ENCODE peak calls at places on chromosomes 11 and 22, in nine cellular contexts. One of them, this sample, is unnamed.

GRCh38 chr11:117456027-117456720 is 128.5 kb downstream of the CEP164 start:
- DNase-seq in RWPE2: no peak
- DNase-seq in neural progenitor cell: no peak
- DNase-seq in A549: no peak
- DNase-seq in kidney: no peak
- DNase-seq in tibial nerve: no peak
- DNase-seq in CD4-positive, CD25-positive, alpha-beta regulatory T cell: peak; percentile 20
- DNase-seq in gastrocnemius medialis: no peak
- DNase-seq in adrenal gland: no peak
- DNase-seq in this sample: no peak

GRCh38 chr11:87331273-87331672 is 293.5 kb downstream of the TMEM135 start:
- DNase-seq in adrenal gland: no peak
- DNase-seq in CD4-positive, CD25-positive, alpha-beta regulatory T cell: no peak
- DNase-seq in RWPE2: no peak
- DNase-seq in tibial nerve: no peak
- DNase-seq in gastrocnemius medialis: no peak
- DNase-seq in neural progenitor cell: no peak
- DNase-seq in kidney: no peak
- DNase-seq in A549: no peak
- DNase-seq in this sample: no peak

GRCh38 chr11:24900524-24900923 is 403.7 kb downstream of the LUZP2 start:
- DNase-seq in kidney: no peak
- DNase-seq in CD4-positive, CD25-positive, alpha-beta regulatory T cell: no peak
- DNase-seq in neural progenitor cell: no peak
- DNase-seq in RWPE2: no peak
- DNase-seq in gastrocnemius medialis: no peak
- DNase-seq in adrenal gland: no peak
- DNase-seq in tibial nerve: no peak
- DNase-seq in A549: no peak
- DNase-seq in this sample: no peak

GRCh38 chr11:80542704-80543103 is 1101.9 kb upstream of the TENM4 start:
- DNase-seq in CD4-positive, CD25-positive, alpha-beta regulatory T cell: no peak
- DNase-seq in adrenal gland: no peak
- DNase-seq in tibial nerve: no peak
- DNase-seq in RWPE2: no peak
- DNase-seq in gastrocnemius medialis: no peak
- DNase-seq in kidney: no peak
- DNase-seq in A549: no peak
- DNase-seq in neural progenitor cell: no peak
- DNase-seq in this sample: no peak

GRCh38 chr11:63551889-63552266 is 11.3 kb downstream of the PLAAT2 start:
- DNase-seq in gastrocnemius medialis: no peak
- DNase-seq in tibial nerve: no peak
- DNase-seq in kidney: no peak
- DNase-seq in neural progenitor cell: no peak
- DNase-seq in CD4-positive, CD25-positive, alpha-beta regulatory T cell: no peak
- DNase-seq in adrenal gland: no peak
- DNase-seq in A549: no peak
- DNase-seq in RWPE2: no peak
- DNase-seq in this sample: no peak

GRCh38 chr22:50678651-50679521 is 6.3 kb downstream of the SHANK3 start:
- DNase-seq in RWPE2: no peak
- DNase-seq in CD4-positive, CD25-positive, alpha-beta regulatory T cell: no peak
- DNase-seq in neural progenitor cell: no peak
- DNase-seq in A549: no peak
- DNase-seq in tibial nerve: no peak
- DNase-seq in adrenal gland: no peak
- DNase-seq in gastrocnemius medialis: no peak
- DNase-seq in kidney: no peak
- DNase-seq in this sample: no peak

GRCh38 chr11:112042161-112042960 is 17.2 kb downstream of the DLAT start:
- DNase-seq in RWPE2: no peak
- DNase-seq in A549: no peak
- DNase-seq in adrenal gland: no peak
- DNase-seq in tibial nerve: no peak
- DNase-seq in kidney: no peak
- DNase-seq in neural progenitor cell: no peak
- DNase-seq in gastrocnemius medialis: no peak
- DNase-seq in CD4-positive, CD25-positive, alpha-beta regulatory T cell: no peak
- DNase-seq in this sample: no peak

GRCh38 chr22:49807780-49808708 is 19.6 kb downstream of the BRD1 start:
- DNase-seq in CD4-positive, CD25-positive, alpha-beta regulatory T cell: no peak
- DNase-seq in gastrocnemius medialis: no peak
- DNase-seq in A549: no peak
- DNase-seq in RWPE2: no peak
- DNase-seq in kidney: no peak
- DNase-seq in tibial nerve: no peak
- DNase-seq in adrenal gland: no peak
- DNase-seq in neural progenitor cell: no peak
- DNase-seq in this sample: no peak

GRCh38 chr11:130854483-130854882 is 61.8 kb downstream of the SNX19 start:
- DNase-seq in neural progenitor cell: no peak
- DNase-seq in CD4-positive, CD25-positive, alpha-beta regulatory T cell: no peak
- DNase-seq in adrenal gland: no peak
- DNase-seq in tibial nerve: no peak
- DNase-seq in A549: no peak
- DNase-seq in gastrocnemius medialis: no peak
- DNase-seq in RWPE2: no peak
- DNase-seq in kidney: no peak
- DNase-seq in this sample: no peak

GRCh38 chr11:33040127-33040861 is 922 bp downstream of the TCP11L1 start:
- DNase-seq in tibial nerve: no peak
- DNase-seq in neural progenitor cell: no peak
- DNase-seq in kidney: no peak
- DNase-seq in RWPE2: no peak
- DNase-seq in CD4-positive, CD25-positive, alpha-beta regulatory T cell: peak; percentile 34
- DNase-seq in adrenal gland: no peak
- DNase-seq in gastrocnemius medialis: no peak
- DNase-seq in A549: peak; percentile 60
- DNase-seq in this sample: no peak

GRCh38 chr11:114082415-114082748 is 22.9 kb downstream of the ZBTB16 start:
- DNase-seq in tibial nerve: no peak
- DNase-seq in gastrocnemius medialis: peak; percentile 71
- DNase-seq in A549: no peak
- DNase-seq in kidney: no peak
- DNase-seq in RWPE2: no peak
- DNase-seq in neural progenitor cell: no peak
- DNase-seq in adrenal gland: no peak
- DNase-seq in CD4-positive, CD25-positive, alpha-beta regulatory T cell: no peak
- DNase-seq in this sample: no peak

GRCh38 chr11:12397953-12398352 is 20.6 kb downstream of the PARVA start:
- DNase-seq in adrenal gland: no peak
- DNase-seq in neural progenitor cell: no peak
- DNase-seq in A549: no peak
- DNase-seq in RWPE2: no peak
- DNase-seq in gastrocnemius medialis: peak; percentile 39
- DNase-seq in kidney: peak; percentile 87
- DNase-seq in CD4-positive, CD25-positive, alpha-beta regulatory T cell: no peak
- DNase-seq in tibial nerve: no peak
- DNase-seq in this sample: no peak

GRCh38 chr11:79160786-79161403 is 279.9 kb downstream of the TENM4 start:
- DNase-seq in neural progenitor cell: peak; percentile 46
- DNase-seq in tibial nerve: no peak
- DNase-seq in A549: no peak
- DNase-seq in adrenal gland: no peak
- DNase-seq in kidney: no peak
- DNase-seq in gastrocnemius medialis: no peak
- DNase-seq in RWPE2: no peak
- DNase-seq in CD4-positive, CD25-positive, alpha-beta regulatory T cell: no peak
- DNase-seq in this sample: peak; percentile 34

GRCh38 chr22:42608481-42609361 is 6.0 kb downstream of the POLDIP3 start:
- DNase-seq in RWPE2: no peak
- DNase-seq in adrenal gland: no peak
- DNase-seq in A549: no peak
- DNase-seq in tibial nerve: no peak
- DNase-seq in neural progenitor cell: peak; percentile 31
- DNase-seq in CD4-positive, CD25-positive, alpha-beta regulatory T cell: no peak
- DNase-seq in gastrocnemius medialis: no peak
- DNase-seq in kidney: peak; percentile 53
- DNase-seq in this sample: no peak

GRCh38 chr11:27217948-27218410 is 145.0 kb downstream of the CCDC34 start:
- DNase-seq in kidney: no peak
- DNase-seq in adrenal gland: peak; percentile 44
- DNase-seq in neural progenitor cell: no peak
- DNase-seq in gastrocnemius medialis: no peak
- DNase-seq in tibial nerve: no peak
- DNase-seq in RWPE2: no peak
- DNase-seq in A549: no peak
- DNase-seq in CD4-positive, CD25-positive, alpha-beta regulatory T cell: no peak
- DNase-seq in this sample: no peak

GRCh38 chr22:38415561-38416321 is 39.3 kb downstream of the KCNJ4 start:
- DNase-seq in gastrocnemius medialis: no peak
- DNase-seq in kidney: peak; percentile 69
- DNase-seq in adrenal gland: no peak
- DNase-seq in RWPE2: peak; percentile 52
- DNase-seq in neural progenitor cell: peak; percentile 34
- DNase-seq in A549: no peak
- DNase-seq in tibial nerve: no peak
- DNase-seq in CD4-positive, CD25-positive, alpha-beta regulatory T cell: no peak
- DNase-seq in this sample: peak; percentile 85

GRCh38 chr22:40452730-40453487 is 82.5 kb downstream of the SGSM3 start:
- DNase-seq in neural progenitor cell: no peak
- DNase-seq in adrenal gland: no peak
- DNase-seq in A549: no peak
- DNase-seq in kidney: no peak
- DNase-seq in gastrocnemius medialis: no peak
- DNase-seq in RWPE2: no peak
- DNase-seq in CD4-positive, CD25-positive, alpha-beta regulatory T cell: no peak
- DNase-seq in tibial nerve: no peak
- DNase-seq in this sample: no peak

GRCh38 chr22:27029584-27030130 is 372.3 kb downstream of the MIAT start:
- DNase-seq in adrenal gland: no peak
- DNase-seq in RWPE2: no peak
- DNase-seq in kidney: no peak
- DNase-seq in tibial nerve: no peak
- DNase-seq in A549: no peak
- DNase-seq in neural progenitor cell: no peak
- DNase-seq in gastrocnemius medialis: no peak
- DNase-seq in CD4-positive, CD25-positive, alpha-beta regulatory T cell: no peak
- DNase-seq in this sample: no peak

GRCh38 chr22:33597274-33597985 is 322.8 kb downstream of the LARGE1 start:
- DNase-seq in CD4-positive, CD25-positive, alpha-beta regulatory T cell: no peak
- DNase-seq in A549: no peak
- DNase-seq in tibial nerve: no peak
- DNase-seq in neural progenitor cell: peak; percentile 63
- DNase-seq in kidney: no peak
- DNase-seq in RWPE2: no peak
- DNase-seq in gastrocnemius medialis: no peak
- DNase-seq in adrenal gland: peak; percentile 29
- DNase-seq in this sample: peak; percentile 83

DNA sequence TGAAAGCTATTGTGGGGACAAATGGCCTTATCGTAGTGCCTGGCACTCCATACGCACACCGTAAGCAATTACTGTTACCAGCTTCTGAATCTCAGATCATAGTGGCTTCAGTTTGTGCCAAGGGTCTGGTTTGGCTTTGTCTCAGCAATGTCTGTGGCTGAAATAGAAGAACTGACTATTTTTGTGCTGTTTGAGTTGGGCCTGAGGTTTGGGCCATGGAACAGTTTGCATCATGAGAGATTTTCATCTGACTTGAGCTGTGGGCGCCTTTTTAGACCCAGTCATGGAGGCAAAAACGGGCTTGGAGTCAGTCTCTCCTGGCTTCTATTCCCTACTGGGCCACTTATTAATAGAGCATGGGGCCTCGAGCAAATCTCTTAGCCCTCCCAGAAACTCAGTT is 121.1 kb upstream of the CRYBB3 start:
- DNase-seq in adrenal gland: no peak
- DNase-seq in RWPE2: no peak
- DNase-seq in kidney: no peak
- DNase-seq in neural progenitor cell: no peak
- DNase-seq in CD4-positive, CD25-positive, alpha-beta regulatory T cell: no peak
- DNase-seq in A549: no peak
- DNase-seq in tibial nerve: no peak
- DNase-seq in gastrocnemius medialis: no peak
- DNase-seq in this sample: no peak
- H3K4me3 ChIP-seq in adrenal gland: no peak overlapping the region
- H3K4me3 ChIP-seq in RWPE2: no peak overlapping the region
- H3K4me3 ChIP-seq in kidney: no peak overlapping the region
- H3K4me3 ChIP-seq in neural progenitor cell: no peak overlapping the region
- H3K4me3 ChIP-seq in CD4-positive, CD25-positive, alpha-beta regulatory T cell: no peak overlapping the region
- H3K4me3 ChIP-seq in A549: no peak overlapping the region
- H3K4me3 ChIP-seq in tibial nerve: no peak overlapping the region
- H3K4me3 ChIP-seq in gastrocnemius medialis: no peak overlapping the region
- H3K4me3 ChIP-seq in this sample: no peak overlapping the region

DNA sequence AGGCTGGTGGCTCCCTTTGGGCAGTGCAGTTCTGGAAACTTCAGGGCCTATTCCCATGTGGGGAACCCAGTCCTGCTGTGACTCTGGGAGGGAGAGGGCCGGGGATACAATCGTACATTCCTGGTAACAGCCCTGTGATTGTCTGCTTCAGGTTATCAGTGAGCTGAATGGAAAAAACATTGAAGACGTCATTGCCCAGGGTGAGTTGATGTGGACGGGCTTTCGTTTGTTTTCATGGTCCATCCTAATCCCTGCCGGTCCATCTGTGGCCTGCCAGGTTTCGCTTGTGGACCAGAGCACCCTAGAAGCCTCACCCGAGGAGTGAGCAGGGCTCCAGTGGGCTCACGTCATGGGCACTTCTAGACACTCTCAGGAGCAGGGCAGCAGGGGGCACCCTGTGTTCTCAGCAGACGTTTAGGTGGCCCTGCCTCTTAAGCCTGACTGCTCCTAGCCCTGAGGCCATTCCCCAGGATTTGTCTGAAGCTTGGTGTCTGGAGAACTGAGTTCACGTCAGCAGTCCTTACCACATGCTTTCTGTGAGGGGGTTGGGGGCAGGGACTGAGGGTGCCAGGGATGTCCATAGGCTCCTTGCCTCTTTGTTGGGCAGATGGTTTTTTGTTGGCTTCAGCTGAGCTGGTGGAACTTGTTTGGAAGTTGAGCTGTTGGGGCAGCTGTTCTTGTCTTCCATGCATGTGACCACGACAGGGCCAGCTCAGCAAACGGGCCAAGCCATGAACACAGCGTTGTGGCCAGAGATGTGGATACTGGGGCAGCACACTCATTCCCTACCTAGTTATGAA is 1.9 kb downstream of the RPLP2 start:
- DNase-seq in gastrocnemius medialis: peak; percentile 82
- DNase-seq in A549: no peak
- DNase-seq in kidney: no peak
- DNase-seq in adrenal gland: no peak
- DNase-seq in neural progenitor cell: no peak
- DNase-seq in RWPE2: no peak
- DNase-seq in CD4-positive, CD25-positive, alpha-beta regulatory T cell: no peak
- DNase-seq in tibial nerve: no peak
- DNase-seq in this sample: no peak
- H3K4me3 ChIP-seq in gastrocnemius medialis: peak overlapping the region; percentile 97
- H3K4me3 ChIP-seq in A549: peak overlapping the region; percentile 94
- H3K4me3 ChIP-seq in kidney: peak overlapping the region; percentile 80
- H3K4me3 ChIP-seq in adrenal gland: no peak overlapping the region
- H3K4me3 ChIP-seq in neural progenitor cell: peak overlapping the region; percentile 86
- H3K4me3 ChIP-seq in RWPE2: peak overlapping the region; percentile 69
- H3K4me3 ChIP-seq in CD4-positive, CD25-positive, alpha-beta regulatory T cell: peak overlapping the region; percentile 59
- H3K4me3 ChIP-seq in tibial nerve: no peak overlapping the region
- H3K4me3 ChIP-seq in this sample: no peak overlapping the region

GRCh38 chr11:44065851-44066731 is at the start of gene ACCS:
- DNase-seq in A549: peak; percentile 90
- DNase-seq in kidney: peak; percentile 98
- DNase-seq in CD4-positive, CD25-positive, alpha-beta regulatory T cell: peak; percentile 80
- DNase-seq in tibial nerve: peak; percentile 97
- DNase-seq in adrenal gland: peak; percentile 94
- DNase-seq in gastrocnemius medialis: peak; percentile 95
- DNase-seq in neural progenitor cell: peak; percentile 89
- DNase-seq in RWPE2: peak; percentile 75
- DNase-seq in this sample: peak; percentile 95
- H3K4me3 ChIP-seq in A549: peak within 1 kb of the TSS; percentile 75
- H3K4me3 ChIP-seq in kidney: peak within 1 kb of the TSS; percentile 90
- H3K4me3 ChIP-seq in CD4-positive, CD25-positive, alpha-beta regulatory T cell: peak within 1 kb of the TSS; percentile 86
- H3K4me3 ChIP-seq in tibial nerve: peak within 1 kb of the TSS; percentile 71
- H3K4me3 ChIP-seq in adrenal gland: peak within 1 kb of the TSS; percentile 84
- H3K4me3 ChIP-seq in gastrocnemius medialis: peak within 1 kb of the TSS; percentile 67
- H3K4me3 ChIP-seq in neural progenitor cell: peak within 1 kb of the TSS; percentile 51
- H3K4me3 ChIP-seq in RWPE2: peak within 1 kb of the TSS; percentile 46
- H3K4me3 ChIP-seq in this sample: peak within 1 kb of the TSS; percentile 82

GRCh38 chr11:96045622-96046456 is 121.9 kb upstream of the MTMR2 start:
- DNase-seq in tibial nerve: peak; percentile 15
- DNase-seq in kidney: peak; percentile 72
- DNase-seq in CD4-positive, CD25-positive, alpha-beta regulatory T cell: no peak
- DNase-seq in adrenal gland: no peak
- DNase-seq in gastrocnemius medialis: peak; percentile 13
- DNase-seq in A549: no peak
- DNase-seq in RWPE2: no peak
- DNase-seq in neural progenitor cell: peak; percentile 55
- DNase-seq in this sample: peak; percentile 33
- H3K4me3 ChIP-seq in tibial nerve: peak overlapping the region; percentile 13
- H3K4me3 ChIP-seq in kidney: peak overlapping the region; percentile 12
- H3K4me3 ChIP-seq in CD4-positive, CD25-positive, alpha-beta regulatory T cell: no peak overlapping the region
- H3K4me3 ChIP-seq in adrenal gland: no peak overlapping the region
- H3K4me3 ChIP-seq in gastrocnemius medialis: no peak overlapping the region
- H3K4me3 ChIP-seq in A549: no peak overlapping the region
- H3K4me3 ChIP-seq in RWPE2: no peak overlapping the region
- H3K4me3 ChIP-seq in neural progenitor cell: no peak overlapping the region
- H3K4me3 ChIP-seq in this sample: no peak overlapping the region